ENCODE peak calls at places on chromosomes 12 and 14, in five cellular contexts. R is esophagus squamous epithelium, P is prostate gland, H is neuronal stem cell, L is HepG2. Q is an unnamed sample.

GRCh38 chr12:127677537-127678131 is 589.3 kb upstream of the TMEM132C start:
- DNase-seq in R (no peak), L (peak), H (peak), P (peak), Q (no peak)

GRCh38 chr12:4346931-4347330 is 25.9 kb downstream of the TIGAR start:
- DNase-seq in L (no peak), H (no peak), R (no peak), P (no peak), Q (no peak)

GRCh38 chr12:109295764-109296425 is 13.2 kb downstream of the FOXN4 start:
- DNase-seq in H (no peak), R (no peak), P (no peak), L (no peak), Q (no peak)

GRCh38 chr12:124746649-124747425 is 116.8 kb downstream of the SCARB1 start:
- DNase-seq in L (no peak), H (no peak), P (no peak), R (no peak), Q (no peak)

GRCh38 chr14:46197856-46198255 is 453.7 kb downstream of the RPL10L start:
- DNase-seq in R (no peak), H (no peak), L (no peak), P (no peak), Q (no peak)

GRCh38 chr12:46402451-46402850 is 29.9 kb upstream of the SLC38A2 start:
- DNase-seq in L (no peak), H (no peak), P (peak), R (no peak), Q (no peak)

GRCh38 chr14:105275267-105275946 is 25.4 kb downstream of the BRF1 start:
- DNase-seq in R (no peak), L (no peak), P (no peak), H (no peak), Q (no peak)

GRCh38 chr12:104370989-104371870 is 67.7 kb downstream of the EID3 start:
- DNase-seq in H (no peak), P (peak), R (no peak), L (no peak), Q (no peak)

GRCh38 chr14:56390859-56391258 is 188.7 kb upstream of the TMEM260 start:
- DNase-seq in P (no peak), R (no peak), H (no peak), L (no peak), Q (no peak)

DNA sequence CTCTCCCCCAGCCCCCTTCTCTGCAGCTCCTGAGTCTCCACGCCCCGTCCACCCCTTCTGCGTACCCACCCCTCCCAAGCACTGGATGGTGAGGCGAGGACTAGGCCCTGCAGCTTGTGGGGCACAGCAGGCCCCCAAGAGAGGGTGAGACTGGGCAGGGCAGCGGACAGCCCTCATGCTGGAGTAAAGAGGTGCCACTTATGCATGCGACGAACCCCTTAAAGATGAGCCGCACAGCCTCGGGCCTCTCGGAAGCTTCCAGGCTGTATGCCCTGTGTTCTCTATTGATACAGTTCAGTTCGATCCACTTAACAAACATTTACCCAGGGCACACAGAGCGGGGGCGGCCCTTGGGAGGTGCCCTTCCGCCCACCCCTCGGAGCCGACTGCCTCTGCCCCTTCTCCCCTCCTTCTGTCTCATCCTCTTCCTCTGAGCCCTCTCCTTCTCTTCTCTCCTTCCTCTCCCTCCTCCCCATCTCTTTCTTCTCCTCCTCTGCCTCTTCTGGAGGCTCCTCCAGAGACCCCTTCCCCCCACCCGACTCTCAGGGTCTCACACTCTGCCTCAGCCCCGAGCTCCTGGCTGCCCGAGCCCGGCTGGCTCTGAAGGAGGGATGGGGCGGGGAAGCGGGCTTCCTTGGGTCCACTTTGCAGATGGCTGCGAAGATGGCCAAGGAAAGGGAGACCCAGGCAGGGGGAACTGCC is 32.7 kb upstream of the DLK1 start:
- DNase-seq in H (no peak), R (no peak), L (no peak), P (no peak), Q (no peak)
- H3K27ac ChIP-seq in H (no peak), R (no peak), L (no peak), P (no peak), Q (no peak)

GRCh38 chr12:110345963-110346362 is 57.5 kb downstream of the ANAPC7 start:
- DNase-seq in L (no peak), R (no peak), P (no peak), H (no peak), Q (no peak)
- H3K27ac ChIP-seq in L (peak), R (peak), P (peak), H (no peak), Q (peak)

DNA sequence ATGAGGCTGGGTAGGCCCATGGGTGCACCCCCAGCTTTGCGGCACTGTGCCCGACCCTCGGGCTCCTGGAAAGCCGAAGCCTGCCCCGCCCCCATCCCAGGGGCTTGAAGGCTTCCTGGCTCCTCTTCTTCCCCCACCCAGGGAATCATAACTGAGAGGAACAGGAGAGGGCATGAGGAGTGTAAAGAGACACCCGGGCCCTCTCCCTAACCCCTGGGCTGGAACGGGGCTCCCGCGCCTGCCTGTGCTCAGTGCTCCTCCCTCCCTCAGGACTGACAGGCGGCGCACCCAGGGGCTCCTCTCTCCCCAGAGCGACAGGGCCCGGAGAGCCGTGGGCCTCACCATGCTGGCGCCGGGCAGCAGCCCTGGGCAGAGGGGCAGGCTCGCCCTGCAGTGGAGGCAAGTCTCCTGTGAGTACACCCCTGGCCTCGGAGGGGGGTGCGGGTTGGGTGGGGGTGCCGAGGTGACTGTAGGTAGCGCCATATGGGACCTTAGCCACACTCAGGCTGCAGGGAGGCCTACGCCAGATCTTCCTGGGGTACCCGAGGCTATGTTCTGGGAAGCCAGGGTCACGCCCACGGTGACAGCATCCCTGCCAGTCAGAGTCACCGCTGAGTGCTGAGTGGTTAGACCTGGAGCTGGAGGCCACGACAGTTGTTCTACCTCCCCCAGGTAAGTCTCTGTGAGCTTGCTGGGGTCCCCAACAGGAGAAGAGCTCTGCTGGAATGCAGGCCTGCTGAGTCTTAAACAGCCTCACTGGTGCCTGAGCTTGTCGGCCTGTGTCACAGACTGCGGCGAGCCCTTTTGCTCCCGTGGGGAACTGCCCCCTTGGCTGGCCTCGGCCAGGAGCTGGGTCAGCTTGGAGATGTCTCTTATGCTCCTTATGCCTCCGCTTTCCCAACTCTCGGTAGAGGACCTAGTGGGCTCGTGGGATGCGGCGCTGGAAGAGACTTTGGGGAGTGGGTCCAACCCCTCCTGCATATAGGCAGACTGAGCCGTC is 7.7 kb downstream of the LRTM2 start:
- DNase-seq in H (no peak), L (no peak), R (no peak), P (no peak), Q (no peak)
- H3K27ac ChIP-seq in H (no peak), L (no peak), R (no peak), P (no peak), Q (no peak)

GRCh38 chr12:50506753-50507473 is 2.1 kb downstream of the DIP2B start:
- DNase-seq in L (no peak), H (no peak), P (no peak), R (no peak), Q (no peak)

GRCh38 chr12:50507474-50507838 is 2.7 kb downstream of the DIP2B start:
- DNase-seq in H (no peak), L (no peak), R (no peak), P (no peak), Q (no peak)

GRCh38 chr12:50507930-50508329 is 3.1 kb downstream of the DIP2B start:
- DNase-seq in R (no peak), H (no peak), L (no peak), P (no peak), Q (no peak)

GRCh38 chr12:50509009-50509663 is 4.4 kb downstream of the DIP2B start:
- DNase-seq in R (no peak), P (no peak), H (no peak), L (peak), Q (no peak)

GRCh38 chr12:50508420-50508819 is 3.6 kb downstream of the DIP2B start:
- DNase-seq in H (no peak), P (no peak), R (no peak), L (no peak), Q (no peak)
- H3K27ac ChIP-seq in H (no peak), P (no peak), R (peak), L (peak), Q (no peak)

GRCh38 chr12:2348477-2348852 is 295.7 kb downstream of the CACNA1C start:
- DNase-seq in L (no peak), H (no peak), P (no peak), R (no peak), Q (no peak)
- H3K27ac ChIP-seq in L (no peak), H (no peak), P (no peak), R (no peak), Q (peak)

GRCh38 chr12:77116277-77116676 is 50.9 kb upstream of the E2F7 start:
- DNase-seq in P (no peak), R (no peak), L (no peak), H (no peak), Q (no peak)

GRCh38 chr12:77108707-77109106 is 43.3 kb upstream of the E2F7 start:
- DNase-seq in L (no peak), R (no peak), P (no peak), H (no peak), Q (no peak)

GRCh38 chr12:77118696-77119095 is 53.3 kb upstream of the E2F7 start:
- DNase-seq in H (no peak), L (no peak), P (no peak), R (no peak), Q (no peak)

GRCh38 chr12:77115471-77115870 is 50.1 kb upstream of the E2F7 start:
- DNase-seq in L (no peak), R (no peak), P (no peak), H (no peak), Q (no peak)

DNA sequence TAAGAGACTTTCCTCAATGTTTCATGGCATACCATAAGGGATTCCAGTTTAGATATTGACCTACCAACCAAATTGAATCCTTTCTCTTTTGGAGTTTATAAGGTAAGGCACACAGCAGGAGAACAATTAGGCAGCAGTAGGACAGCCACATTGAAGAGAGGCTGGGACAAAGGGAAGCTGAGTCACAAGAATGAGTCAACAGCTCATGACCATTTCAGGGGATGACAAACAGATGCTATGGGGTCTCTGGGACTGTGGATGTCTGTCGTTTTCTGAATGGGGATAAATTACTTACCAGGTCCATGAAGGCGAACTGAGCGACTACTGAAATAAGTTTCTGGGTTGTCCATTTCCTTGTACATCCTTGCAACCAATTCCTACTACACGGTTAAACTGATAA is 48.6 kb upstream of the E2F7 start:
- DNase-seq in P (no peak), R (no peak), L (no peak), H (no peak), Q (no peak)
- H3K27ac ChIP-seq in P (no peak), R (no peak), L (no peak), H (no peak), Q (no peak)

GRCh38 chr12:71349950-71350349 is 89.6 kb upstream of the LGR5 start:
- DNase-seq in R (no peak), P (no peak), L (no peak), H (no peak), Q (no peak)

GRCh38 chr12:71356569-71356968 is 83.0 kb upstream of the LGR5 start:
- DNase-seq in P (no peak), H (no peak), R (no peak), L (no peak), Q (no peak)

GRCh38 chr12:71354871-71355270 is 84.7 kb upstream of the LGR5 start:
- DNase-seq in L (no peak), P (no peak), R (no peak), H (peak), Q (no peak)

GRCh38 chr12:71353607-71354006 is 86.0 kb upstream of the LGR5 start:
- DNase-seq in R (no peak), P (no peak), L (no peak), H (no peak), Q (no peak)
- H3K27ac ChIP-seq in R (no peak), P (no peak), L (no peak), H (no peak), Q (no peak)

GRCh38 chr12:65139389-65139788 is 18.3 kb upstream of the WIF1 start:
- DNase-seq in R (no peak), L (no peak), P (no peak), H (no peak), Q (no peak)
- H3K27ac ChIP-seq in R (no peak), L (no peak), P (no peak), H (no peak), Q (no peak)